ENCODE peak calls at places on chromosome 13, in four cellular contexts. S is T-helper 17 cell, L is naive B cell, E is GM23338. J is an unnamed sample.

GRCh38 chr13:111470933-111471332 is 150.5 kb downstream of the TEX29 start:
- DNase-seq in S (no peak), L (no peak), E (no peak), J (no peak)

GRCh38 chr13:85544756-85545155 is 254.5 kb downstream of the SLITRK6 start:
- DNase-seq in S (no peak), L (no peak), E (no peak), J (no peak)

GRCh38 chr13:113061271-113061625 is 44.3 kb upstream of the F7 start:
- DNase-seq in S (no peak), L (no peak), E (no peak), J (no peak)

GRCh38 chr13:113138792-113139551 is 16.4 kb downstream of the F10 start:
- DNase-seq in S (no peak), L (no peak), E (no peak), J (peak; percentile 33)

GRCh38 chr13:37667631-37668161 is 69.1 kb upstream of the POSTN start:
- DNase-seq in S (no peak), L (no peak), E (no peak), J (no peak)

GRCh38 chr13:50678464-50679162 is 164.9 kb downstream of the DLEU7 start:
- DNase-seq in S (no peak), L (no peak), E (no peak), J (no peak)

GRCh38 chr13:43061496-43062280 is 38.3 kb downstream of the DNAJC15 start:
- DNase-seq in S (no peak), L (no peak), E (no peak), J (no peak)

GRCh38 chr13:21319869-21320641 is 139.0 kb downstream of the ZDHHC20 start:
- DNase-seq in S (no peak), L (no peak), E (no peak), J (no peak)

GRCh38 chr13:92012787-92013186 is 614.4 kb downstream of the GPC5 start:
- DNase-seq in S (no peak), L (no peak), E (no peak), J (no peak)

GRCh38 chr13:99009987-99010551 is 32.2 kb upstream of the DOCK9 start:
- DNase-seq in S (no peak), L (no peak), E (no peak), J (no peak)

GRCh38 chr13:84654654-84655244 is 772.5 kb upstream of the SLITRK1 start:
- DNase-seq in S (no peak), L (no peak), E (peak; percentile 92), J (peak; percentile 79)

GRCh38 chr13:51697181-51697580 is 106.8 kb downstream of the DHRS12 start:
- DNase-seq in S (no peak), L (no peak), E (no peak), J (no peak)

GRCh38 chr13:74206061-74206561 is 71.9 kb upstream of the KLF12 start:
- DNase-seq in S (no peak), L (no peak), E (peak; percentile 11), J (no peak)

GRCh38 chr13:43390101-43390500 is 366.7 kb downstream of the DNAJC15 start:
- DNase-seq in S (no peak), L (no peak), E (no peak), J (no peak)

GRCh38 chr13:93640452-93640851 is 413.8 kb downstream of the GPC6 start:
- DNase-seq in S (no peak), L (no peak), E (no peak), J (no peak)

GRCh38 chr13:43229506-43229905 is 206.1 kb downstream of the DNAJC15 start:
- DNase-seq in S (no peak), L (no peak), E (no peak), J (no peak)

GRCh38 chr13:24742294-24742693 is 21.7 kb upstream of the RNF17 start:
- DNase-seq in S (no peak), L (no peak), E (peak; percentile 28), J (peak; percentile 76)

GRCh38 chr13:32940601-32941000 is 75.6 kb upstream of the KL start:
- DNase-seq in S (no peak), L (no peak), E (no peak), J (no peak)

GRCh38 chr13:66532146-66532545 is 698.0 kb downstream of the PCDH9 start:
- DNase-seq in S (no peak), L (no peak), E (no peak), J (no peak)

GRCh38 chr13:114222461-114222968 is 12.2 kb upstream of the CDC16 start:
- DNase-seq in S (no peak), L (peak; percentile 42), E (no peak), J (no peak)

GRCh38 chr13:36395280-36395679 is 37.0 kb upstream of the CCNA1 start:
- DNase-seq in S (no peak), L (no peak), E (peak; percentile 52), J (no peak)

GRCh38 chr13:101080616-101081015 is 335.7 kb downstream of the NALCN start:
- DNase-seq in S (no peak), L (no peak), E (no peak), J (no peak)

GRCh38 chr13:34346626-34347025 is 528.7 kb downstream of the RFC3 start:
- DNase-seq in S (no peak), L (no peak), E (no peak), J (no peak)

GRCh38 chr13:106381083-106381482 is 154.4 kb downstream of the EFNB2 start:
- DNase-seq in S (no peak), L (no peak), E (no peak), J (no peak)

GRCh38 chr13:34334984-34335661 is 517.2 kb downstream of the RFC3 start:
- DNase-seq in S (no peak), L (no peak), E (no peak), J (no peak)

GRCh38 chr13:73585236-73585635 is 526.4 kb downstream of the KLF5 start:
- DNase-seq in S (no peak), L (no peak), E (no peak), J (no peak)

GRCh38 chr13:46345866-46346265 is 41.2 kb downstream of the RUBCNL start:
- DNase-seq in S (no peak), L (no peak), E (no peak), J (no peak)

GRCh38 chr13:46654956-46655726 is 102.2 kb downstream of the LRCH1 start:
- DNase-seq in S (no peak), L (no peak), E (no peak), J (no peak)

GRCh38 chr13:46756977-46757376 is 40.0 kb downstream of the ESD start:
- DNase-seq in S (no peak), L (peak; percentile 1), E (no peak), J (no peak)

GRCh38 chr13:73467103-73467502 is 408.3 kb downstream of the KLF5 start:
- DNase-seq in S (no peak), L (no peak), E (no peak), J (no peak)

GRCh38 chr13:20001351-20001750 is 42.8 kb downstream of the ZMYM2 start:
- DNase-seq in S (no peak), L (no peak), E (no peak), J (no peak)